ENCODE peak calls at places on chromosomes 16 and 17, in six cellular contexts. One of them, this sample, is unnamed.
A peak's percentile ranks its signal among the peaks of the same experiment; 100 is the strongest.

GRCh38 chr17:3886776-3887175 is 6.1 kb downstream of the CAMKK1 start:
- DNase-seq in psoas muscle: peak; percentile 39
- DNase-seq in type B pancreatic cell: no peak
- DNase-seq in PC-9: no peak
- DNase-seq in heart left ventricle: peak; percentile 65
- DNase-seq in HepG2: no peak
- DNase-seq in this sample: no peak

GRCh38 chr16:87598431-87598830 is 3.9 kb upstream of the JPH3 start:
- DNase-seq in psoas muscle: no peak
- DNase-seq in type B pancreatic cell: no peak
- DNase-seq in PC-9: no peak
- DNase-seq in heart left ventricle: no peak
- DNase-seq in HepG2: no peak
- DNase-seq in this sample: no peak

GRCh38 chr16:50366126-50366525 is 2.7 kb downstream of the BRD7 start:
- DNase-seq in psoas muscle: no peak
- DNase-seq in type B pancreatic cell: no peak
- DNase-seq in PC-9: no peak
- DNase-seq in heart left ventricle: no peak
- DNase-seq in HepG2: no peak
- DNase-seq in this sample: no peak

GRCh38 chr17:53792451-53792850 is 30.3 kb upstream of the KIF2B start:
- DNase-seq in psoas muscle: peak; percentile 44
- DNase-seq in type B pancreatic cell: no peak
- DNase-seq in PC-9: no peak
- DNase-seq in heart left ventricle: no peak
- DNase-seq in HepG2: no peak
- DNase-seq in this sample: no peak

GRCh38 chr16:10554569-10554968 is 25.8 kb downstream of the EMP2 start:
- DNase-seq in psoas muscle: no peak
- DNase-seq in type B pancreatic cell: no peak
- DNase-seq in PC-9: no peak
- DNase-seq in heart left ventricle: no peak
- DNase-seq in HepG2: no peak
- DNase-seq in this sample: no peak

GRCh38 chr16:28326881-28327610 is 34.7 kb downstream of the SBK1 start:
- DNase-seq in psoas muscle: no peak
- DNase-seq in type B pancreatic cell: no peak
- DNase-seq in PC-9: peak; percentile 68
- DNase-seq in heart left ventricle: no peak
- DNase-seq in HepG2: peak; percentile 61
- DNase-seq in this sample: no peak

GRCh38 chr17:58339775-58340622 is 11.4 kb upstream of the TSPOAP1 start:
- DNase-seq in psoas muscle: no peak
- DNase-seq in type B pancreatic cell: no peak
- DNase-seq in PC-9: no peak
- DNase-seq in heart left ventricle: no peak
- DNase-seq in HepG2: no peak
- DNase-seq in this sample: no peak

GRCh38 chr17:13027246-13027645 is 9.4 kb upstream of the ELAC2 start:
- DNase-seq in psoas muscle: no peak
- DNase-seq in type B pancreatic cell: no peak
- DNase-seq in PC-9: no peak
- DNase-seq in heart left ventricle: no peak
- DNase-seq in HepG2: no peak
- DNase-seq in this sample: no peak

GRCh38 chr16:3949946-3950342 is 69.4 kb upstream of the CREBBP start:
- DNase-seq in psoas muscle: no peak
- DNase-seq in type B pancreatic cell: no peak
- DNase-seq in PC-9: no peak
- DNase-seq in heart left ventricle: no peak
- DNase-seq in HepG2: no peak
- DNase-seq in this sample: no peak

GRCh38 chr17:57935833-57936807 is 19.1 kb downstream of the CUEDC1 start:
- DNase-seq in psoas muscle: peak; percentile 69
- DNase-seq in type B pancreatic cell: no peak
- DNase-seq in PC-9: peak; percentile 58
- DNase-seq in heart left ventricle: peak; percentile 75
- DNase-seq in HepG2: peak; percentile 80
- DNase-seq in this sample: no peak

GRCh38 chr17:49575524-49576120 is at the start of gene NXPH3:
- DNase-seq in psoas muscle: peak; percentile 75
- DNase-seq in type B pancreatic cell: peak; percentile 86
- DNase-seq in PC-9: peak; percentile 81
- DNase-seq in heart left ventricle: peak; percentile 62
- DNase-seq in HepG2: peak; percentile 47
- DNase-seq in this sample: no peak

GRCh38 chr17:20999044-20999573 is 43.7 kb downstream of the USP22 start:
- DNase-seq in psoas muscle: peak; percentile 63
- DNase-seq in type B pancreatic cell: no peak
- DNase-seq in PC-9: no peak
- DNase-seq in heart left ventricle: peak; percentile 70
- DNase-seq in HepG2: no peak
- DNase-seq in this sample: no peak

GRCh38 chr17:50681260-50682200 is 26.2 kb downstream of the ANKRD40 start:
- DNase-seq in psoas muscle: no peak
- DNase-seq in type B pancreatic cell: no peak
- DNase-seq in PC-9: peak; percentile 31
- DNase-seq in heart left ventricle: no peak
- DNase-seq in HepG2: peak; percentile 69
- DNase-seq in this sample: no peak

GRCh38 chr17:80738020-80738380 is 193.4 kb downstream of the RPTOR start:
- DNase-seq in psoas muscle: no peak
- DNase-seq in type B pancreatic cell: no peak
- DNase-seq in PC-9: no peak
- DNase-seq in heart left ventricle: no peak
- DNase-seq in HepG2: no peak
- DNase-seq in this sample: no peak

GRCh38 chr16:50841081-50841886 is 99.4 kb downstream of the CYLD start:
- DNase-seq in psoas muscle: no peak
- DNase-seq in type B pancreatic cell: peak; percentile 60
- DNase-seq in PC-9: no peak
- DNase-seq in heart left ventricle: no peak
- DNase-seq in HepG2: no peak
- DNase-seq in this sample: no peak

GRCh38 chr17:42240201-42240600 is 36.0 kb downstream of the STAT5B start:
- DNase-seq in psoas muscle: no peak
- DNase-seq in type B pancreatic cell: no peak
- DNase-seq in PC-9: no peak
- DNase-seq in heart left ventricle: no peak
- DNase-seq in HepG2: no peak
- DNase-seq in this sample: no peak
- TF ChIP-seq CTCF in psoas muscle: no peak
- TF ChIP-seq CTCF in type B pancreatic cell: no peak
- TF ChIP-seq CTCF in PC-9: no peak
- TF ChIP-seq CTCF in heart left ventricle: no peak
- TF ChIP-seq CTCF in HepG2: no peak
- TF ChIP-seq CTCF in this sample: no peak

DNA sequence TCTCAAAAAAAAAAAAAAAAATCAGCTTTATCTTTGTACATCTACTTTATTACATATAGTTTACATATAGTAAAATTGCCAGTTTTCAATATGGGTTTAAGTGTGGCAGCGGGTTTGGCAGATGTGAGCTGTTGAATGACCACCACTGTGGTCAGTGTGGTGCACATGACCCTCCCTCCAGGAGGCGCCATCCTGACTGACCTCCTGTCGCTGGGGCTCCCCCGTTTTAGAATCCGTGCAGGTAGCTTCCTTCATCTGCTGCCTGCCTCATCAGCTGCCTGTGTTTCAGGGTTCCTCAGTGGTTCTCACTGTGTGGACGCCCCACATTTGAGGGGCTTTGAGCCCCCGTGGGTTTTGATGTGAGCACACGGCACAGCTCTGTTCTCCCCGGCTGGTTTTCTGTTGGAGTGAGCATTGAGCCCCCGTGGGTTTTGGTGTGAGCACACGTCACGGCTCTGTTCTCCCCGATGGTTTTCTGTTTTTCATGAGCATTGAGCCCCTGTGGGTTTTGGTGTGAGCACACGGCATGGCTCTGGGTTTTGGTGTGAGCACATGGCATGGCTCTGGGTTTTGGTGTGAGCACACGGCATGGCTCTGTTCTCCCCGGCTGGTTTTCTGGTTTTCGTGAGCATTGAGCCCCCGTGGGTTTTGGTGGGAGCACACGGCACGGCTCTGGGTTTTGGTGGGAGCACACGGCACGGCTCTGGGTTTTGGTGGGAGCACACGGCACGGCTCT is 57.9 kb upstream of the ZNF750 start:
- DNase-seq in psoas muscle: no peak
- DNase-seq in type B pancreatic cell: no peak
- DNase-seq in PC-9: no peak
- DNase-seq in heart left ventricle: no peak
- DNase-seq in HepG2: no peak
- DNase-seq in this sample: no peak
- TF ChIP-seq CTCF in psoas muscle: no peak
- TF ChIP-seq CTCF in type B pancreatic cell: no peak
- TF ChIP-seq CTCF in PC-9: no peak
- TF ChIP-seq CTCF in heart left ventricle: no peak
- TF ChIP-seq CTCF in HepG2: peak; percentile 23
- TF ChIP-seq CTCF in this sample: no peak

GRCh38 chr17:52213451-52213850 is 54.9 kb upstream of the CA10 start:
- DNase-seq in psoas muscle: no peak
- DNase-seq in type B pancreatic cell: no peak
- DNase-seq in PC-9: no peak
- DNase-seq in heart left ventricle: no peak
- DNase-seq in HepG2: no peak
- DNase-seq in this sample: no peak

GRCh38 chr17:52212851-52213250 is 54.3 kb upstream of the CA10 start:
- DNase-seq in psoas muscle: no peak
- DNase-seq in type B pancreatic cell: no peak
- DNase-seq in PC-9: no peak
- DNase-seq in heart left ventricle: no peak
- DNase-seq in HepG2: no peak
- DNase-seq in this sample: no peak

GRCh38 chr17:52207786-52208185 is 49.3 kb upstream of the CA10 start:
- DNase-seq in psoas muscle: no peak
- DNase-seq in type B pancreatic cell: no peak
- DNase-seq in PC-9: no peak
- DNase-seq in heart left ventricle: no peak
- DNase-seq in HepG2: no peak
- DNase-seq in this sample: no peak

GRCh38 chr17:52209507-52209906 is 51.0 kb upstream of the CA10 start:
- DNase-seq in psoas muscle: no peak
- DNase-seq in type B pancreatic cell: no peak
- DNase-seq in PC-9: no peak
- DNase-seq in heart left ventricle: no peak
- DNase-seq in HepG2: no peak
- DNase-seq in this sample: peak; percentile 63
- TF ChIP-seq CTCF in psoas muscle: no peak
- TF ChIP-seq CTCF in type B pancreatic cell: no peak
- TF ChIP-seq CTCF in PC-9: no peak
- TF ChIP-seq CTCF in heart left ventricle: no peak
- TF ChIP-seq CTCF in HepG2: no peak
- TF ChIP-seq CTCF in this sample: no peak

DNA sequence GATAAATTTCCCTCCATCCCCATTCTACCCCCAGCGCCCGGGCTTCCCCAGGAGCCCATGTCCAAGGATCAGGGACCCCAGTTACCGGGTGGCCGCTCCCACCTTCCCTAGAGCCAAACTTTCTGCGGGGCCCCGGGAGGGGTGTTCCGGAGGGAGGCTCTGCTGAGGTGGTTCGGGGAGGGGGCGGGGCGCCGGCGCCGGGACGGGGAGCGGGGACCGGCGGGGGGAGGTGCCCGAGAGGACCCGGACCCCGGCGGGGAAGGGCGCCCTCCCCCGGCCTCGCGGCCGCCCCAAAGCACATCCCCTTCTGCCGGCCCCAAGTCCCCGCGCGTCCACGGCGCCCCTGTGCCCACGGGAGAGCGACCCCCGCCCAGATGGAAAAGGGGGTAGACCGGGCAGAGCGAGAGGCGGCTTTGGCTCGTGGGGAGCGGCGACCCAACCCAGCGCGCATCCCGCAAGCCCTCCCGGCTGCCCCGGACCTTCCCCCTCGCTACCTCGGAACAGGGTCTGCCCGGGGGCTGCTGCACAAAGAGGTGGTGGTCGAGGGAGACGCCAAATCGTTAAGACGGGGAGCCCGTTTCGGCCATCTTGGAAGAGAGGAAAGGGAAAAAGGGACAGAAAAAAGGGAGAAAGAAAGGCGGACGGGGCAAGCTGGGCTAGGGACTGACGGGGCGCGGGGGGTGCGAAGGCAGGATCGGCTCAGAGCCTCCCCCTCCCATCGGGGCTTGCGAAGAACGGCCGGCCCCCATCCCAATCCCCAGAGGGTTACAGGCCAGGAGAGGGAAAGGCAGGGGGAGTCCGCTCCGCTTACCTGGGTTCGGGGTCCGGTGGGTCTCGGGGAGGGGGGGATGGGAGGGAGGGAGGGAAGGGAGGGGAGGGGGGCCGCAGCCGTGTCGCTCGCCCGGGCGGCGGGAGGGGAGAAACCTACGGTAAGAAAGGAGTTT is 479 bp downstream of the PCGF2 start:
- DNase-seq in psoas muscle: peak; percentile 52
- DNase-seq in type B pancreatic cell: no peak
- DNase-seq in PC-9: no peak
- DNase-seq in heart left ventricle: peak; percentile 75
- DNase-seq in HepG2: no peak
- DNase-seq in this sample: no peak
- TF ChIP-seq CTCF in psoas muscle: peak; percentile 7
- TF ChIP-seq CTCF in type B pancreatic cell: no peak
- TF ChIP-seq CTCF in PC-9: no peak
- TF ChIP-seq CTCF in heart left ventricle: peak; percentile 27
- TF ChIP-seq CTCF in HepG2: peak; percentile 70
- TF ChIP-seq CTCF in this sample: peak; percentile 16